ENCODE peak calls at places on chromosomes 13 and 19, in ten cellular contexts. H, S, R, Z, A, O, Y, L, V and D are unnamed samples.

GRCh38 chr13:18964942-18965341 is 216.7 kb downstream of the TUBA3C start:
- DNase-seq in H (no peak), S (no peak), R (no peak), Z (no peak), A (no peak), O (no peak), Y (no peak), L (no peak), V (no peak), D (no peak)

GRCh38 chr19:17929056-17929455 is 3.8 kb upstream of the CCDC124 start:
- DNase-seq in H (no peak), S (no peak), R (no peak), Z (no peak), A (no peak), O (no peak), Y (no peak), L (no peak), V (no peak), D (no peak)

GRCh38 chr19:5697022-5697889 is 7.2 kb downstream of the RPL36 start:
- DNase-seq in H (no peak), S (no peak), R (no peak), Z (no peak), A (no peak), O (no peak), Y (no peak), L (no peak), V (no peak), D (no peak)

GRCh38 chr19:1671716-1672037 is 19.3 kb upstream of the TCF3 start:
- DNase-seq in H (no peak), S (no peak), R (no peak), Z (no peak), A (no peak), O (no peak), Y (no peak), L (no peak), V (no peak), D (peak)

GRCh38 chr13:31610270-31610998 is 128.9 kb upstream of the RXFP2 start:
- DNase-seq in H (no peak), S (no peak), R (no peak), Z (no peak), A (no peak), O (no peak), Y (no peak), L (no peak), V (no peak), D (no peak)

GRCh38 chr13:41995946-41996345 is 35.0 kb upstream of the VWA8 start:
- DNase-seq in H (peak), S (no peak), R (peak), Z (peak), A (no peak), O (no peak), Y (no peak), L (no peak), V (peak), D (no peak)

GRCh38 chr19:5235458-5236219 is 105.0 kb downstream of the PTPRS start:
- DNase-seq in H (no peak), S (no peak), R (no peak), Z (no peak), A (no peak), O (no peak), Y (no peak), L (no peak), V (no peak), D (no peak)

GRCh38 chr19:11061951-11062350 is 27.3 kb upstream of the LDLR start:
- DNase-seq in H (no peak), S (no peak), R (no peak), Z (no peak), A (no peak), O (no peak), Y (no peak), L (no peak), V (no peak), D (no peak)

GRCh38 chr19:16293133-16294085 is 31.2 kb upstream of the KLF2 start:
- DNase-seq in H (peak), S (peak), R (peak), Z (peak), A (no peak), O (no peak), Y (peak), L (no peak), V (no peak), D (peak)

GRCh38 chr13:51666316-51666715 is 82.1 kb downstream of the WDFY2 start:
- DNase-seq in H (no peak), S (no peak), R (peak), Z (no peak), A (no peak), O (no peak), Y (no peak), L (no peak), V (no peak), D (no peak)

GRCh38 chr13:30569901-30570576 is 47.7 kb upstream of the USPL1 start:
- DNase-seq in H (peak), S (peak), R (peak), Z (no peak), A (no peak), O (no peak), Y (peak), L (no peak), V (no peak), D (no peak)

GRCh38 chr19:29845576-29846176 is 33.9 kb downstream of the CCNE1 start:
- DNase-seq in H (peak), S (no peak), R (peak), Z (peak), A (no peak), O (no peak), Y (peak), L (peak), V (peak), D (peak)